ENCODE peak calls at places on chromosomes 2 and 18, in five cellular contexts. One of them, this sample, is unnamed.

GRCh38 chr2:25226827-25227226 is 58.4 kb upstream of the POMC start:
- DNase-seq in GM12878: no peak
- DNase-seq in tibial nerve: no peak
- DNase-seq in right lobe of liver: no peak
- DNase-seq in body of pancreas: no peak
- DNase-seq in this sample: no peak

GRCh38 chr2:231696004-231696367 is 12.3 kb upstream of the PTMA start:
- DNase-seq in GM12878: no peak
- DNase-seq in tibial nerve: peak; percentile 93
- DNase-seq in right lobe of liver: no peak
- DNase-seq in body of pancreas: no peak
- DNase-seq in this sample: no peak

GRCh38 chr2:238967031-238967977 is 119.4 kb downstream of the TWIST2 start:
- DNase-seq in GM12878: no peak
- DNase-seq in tibial nerve: no peak
- DNase-seq in right lobe of liver: no peak
- DNase-seq in body of pancreas: no peak
- DNase-seq in this sample: peak; percentile 28

GRCh38 chr2:65503746-65504145 is 71.3 kb upstream of the SPRED2 start:
- DNase-seq in GM12878: no peak
- DNase-seq in tibial nerve: no peak
- DNase-seq in right lobe of liver: no peak
- DNase-seq in body of pancreas: no peak
- DNase-seq in this sample: no peak

GRCh38 chr2:17539993-17540812 is at the start of gene VSNL1:
- DNase-seq in GM12878: no peak
- DNase-seq in tibial nerve: peak; percentile 39
- DNase-seq in right lobe of liver: peak; percentile 94
- DNase-seq in body of pancreas: peak; percentile 91
- DNase-seq in this sample: peak; percentile 85

GRCh38 chr2:36650031-36650430 is 46.5 kb upstream of the VIT start:
- DNase-seq in GM12878: no peak
- DNase-seq in tibial nerve: no peak
- DNase-seq in right lobe of liver: no peak
- DNase-seq in body of pancreas: no peak
- DNase-seq in this sample: no peak

GRCh38 chr2:120594856-120595685 is 140.6 kb upstream of the GLI2 start:
- DNase-seq in GM12878: no peak
- DNase-seq in tibial nerve: no peak
- DNase-seq in right lobe of liver: peak; percentile 14
- DNase-seq in body of pancreas: no peak
- DNase-seq in this sample: no peak

GRCh38 chr18:53677480-53677879 is 547.0 kb downstream of the MBD2 start:
- DNase-seq in GM12878: no peak
- DNase-seq in tibial nerve: no peak
- DNase-seq in right lobe of liver: no peak
- DNase-seq in body of pancreas: no peak
- DNase-seq in this sample: no peak

GRCh38 chr2:190535586-190535985 is 1.1 kb upstream of the NEMP2 start:
- DNase-seq in GM12878: no peak
- DNase-seq in tibial nerve: no peak
- DNase-seq in right lobe of liver: no peak
- DNase-seq in body of pancreas: no peak
- DNase-seq in this sample: no peak

GRCh38 chr18:51711298-51711889 is 513.9 kb upstream of the MEX3C start:
- DNase-seq in GM12878: no peak
- DNase-seq in tibial nerve: no peak
- DNase-seq in right lobe of liver: no peak
- DNase-seq in body of pancreas: no peak
- DNase-seq in this sample: no peak

GRCh38 chr2:103977681-103978080 is 876.2 kb upstream of the POU3F3 start:
- DNase-seq in GM12878: no peak
- DNase-seq in tibial nerve: no peak
- DNase-seq in right lobe of liver: no peak
- DNase-seq in body of pancreas: no peak
- DNase-seq in this sample: no peak

GRCh38 chr2:191251014-191251413 is 5.8 kb downstream of the MYO1B start:
- DNase-seq in GM12878: no peak
- DNase-seq in tibial nerve: no peak
- DNase-seq in right lobe of liver: no peak
- DNase-seq in body of pancreas: no peak
- DNase-seq in this sample: no peak

GRCh38 chr2:29559608-29560007 is 361.8 kb downstream of the ALK start:
- DNase-seq in GM12878: no peak
- DNase-seq in tibial nerve: no peak
- DNase-seq in right lobe of liver: no peak
- DNase-seq in body of pancreas: no peak
- DNase-seq in this sample: no peak

GRCh38 chr2:184053326-184053725 is 545.0 kb upstream of the ZNF804A start:
- DNase-seq in GM12878: no peak
- DNase-seq in tibial nerve: no peak
- DNase-seq in right lobe of liver: no peak
- DNase-seq in body of pancreas: peak; percentile 29
- DNase-seq in this sample: no peak

GRCh38 chr2:108417254-108417653 is 31.8 kb upstream of the GCC2 start:
- DNase-seq in GM12878: no peak
- DNase-seq in tibial nerve: no peak
- DNase-seq in right lobe of liver: no peak
- DNase-seq in body of pancreas: no peak
- DNase-seq in this sample: no peak

GRCh38 chr2:122590524-122590923 is 835.1 kb downstream of the TSN start:
- DNase-seq in GM12878: no peak
- DNase-seq in tibial nerve: no peak
- DNase-seq in right lobe of liver: no peak
- DNase-seq in body of pancreas: no peak
- DNase-seq in this sample: no peak

GRCh38 chr2:102439065-102439695 is 16.2 kb downstream of the IL18RAP start:
- DNase-seq in GM12878: no peak
- DNase-seq in tibial nerve: no peak
- DNase-seq in right lobe of liver: no peak
- DNase-seq in body of pancreas: no peak
- DNase-seq in this sample: no peak

GRCh38 chr18:15165048-15165447 is 417.1 kb downstream of the ANKRD30B start:
- DNase-seq in GM12878: no peak
- DNase-seq in tibial nerve: no peak
- DNase-seq in right lobe of liver: peak; percentile 36
- DNase-seq in body of pancreas: no peak
- DNase-seq in this sample: no peak

GRCh38 chr18:53698907-53699306 is 525.6 kb downstream of the MBD2 start:
- DNase-seq in GM12878: no peak
- DNase-seq in tibial nerve: no peak
- DNase-seq in right lobe of liver: no peak
- DNase-seq in body of pancreas: no peak
- DNase-seq in this sample: peak; percentile 25

GRCh38 chr18:48263421-48263820 is 145.8 kb downstream of the ZBTB7C start:
- DNase-seq in GM12878: no peak
- DNase-seq in tibial nerve: no peak
- DNase-seq in right lobe of liver: no peak
- DNase-seq in body of pancreas: no peak
- DNase-seq in this sample: no peak

GRCh38 chr18:79598885-79599175 is 80.8 kb upstream of the CTDP1 start:
- DNase-seq in GM12878: no peak
- DNase-seq in tibial nerve: no peak
- DNase-seq in right lobe of liver: peak; percentile 8
- DNase-seq in body of pancreas: no peak
- DNase-seq in this sample: no peak

GRCh38 chr18:49238433-49239042 is 221.9 kb downstream of the DYM start:
- DNase-seq in GM12878: no peak
- DNase-seq in tibial nerve: no peak
- DNase-seq in right lobe of liver: no peak
- DNase-seq in body of pancreas: no peak
- DNase-seq in this sample: no peak

GRCh38 chr2:238719641-238720040 is 128.2 kb upstream of the TWIST2 start:
- DNase-seq in GM12878: no peak
- DNase-seq in tibial nerve: no peak
- DNase-seq in right lobe of liver: peak; percentile 40
- DNase-seq in body of pancreas: no peak
- DNase-seq in this sample: no peak

GRCh38 chr2:173997779-173998178 is 32.6 kb upstream of the SP3 start:
- DNase-seq in GM12878: no peak
- DNase-seq in tibial nerve: peak; percentile 42
- DNase-seq in right lobe of liver: no peak
- DNase-seq in body of pancreas: peak; percentile 39
- DNase-seq in this sample: no peak

GRCh38 chr18:6327895-6328623 is 86.7 kb downstream of the L3MBTL4 start:
- DNase-seq in GM12878: no peak
- DNase-seq in tibial nerve: no peak
- DNase-seq in right lobe of liver: no peak
- DNase-seq in body of pancreas: no peak
- DNase-seq in this sample: no peak

GRCh38 chr18:8367217-8367988 is 241.8 kb upstream of the RAB12 start:
- DNase-seq in GM12878: no peak
- DNase-seq in tibial nerve: no peak
- DNase-seq in right lobe of liver: peak; percentile 68
- DNase-seq in body of pancreas: peak; percentile 53
- DNase-seq in this sample: peak; percentile 69

GRCh38 chr2:113184531-113185230 is 10.9 kb downstream of the PSD4 start:
- DNase-seq in GM12878: no peak
- DNase-seq in tibial nerve: no peak
- DNase-seq in right lobe of liver: peak; percentile 50
- DNase-seq in body of pancreas: no peak
- DNase-seq in this sample: peak; percentile 37
- TF ChIP-seq POLR2A in GM12878: no peak
- TF ChIP-seq POLR2A in tibial nerve: no peak
- TF ChIP-seq POLR2A in right lobe of liver: no peak
- TF ChIP-seq POLR2A in body of pancreas: no peak
- TF ChIP-seq POLR2A in this sample: no peak

DNA sequence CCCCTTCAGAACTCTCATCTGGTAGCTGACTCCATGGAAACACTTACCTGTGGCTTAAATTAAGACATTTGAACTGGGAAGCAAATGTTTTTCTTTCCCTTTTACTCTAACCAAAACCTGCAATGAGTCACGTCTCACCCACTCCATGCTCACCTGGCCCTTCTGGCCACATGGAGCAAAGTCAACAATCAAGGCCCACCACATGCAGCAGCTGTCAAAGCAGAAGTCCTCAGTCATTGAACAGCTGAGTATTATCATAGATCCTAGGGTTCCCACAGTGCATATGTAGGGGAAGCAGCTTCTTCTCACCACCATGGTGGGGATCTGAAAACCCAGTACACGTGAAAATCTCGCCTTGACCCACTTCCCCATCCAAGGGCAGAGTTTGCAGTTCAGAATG is 12.3 kb upstream of the MEP1B start:
- DNase-seq in GM12878: no peak
- DNase-seq in tibial nerve: no peak
- DNase-seq in right lobe of liver: no peak
- DNase-seq in body of pancreas: no peak
- DNase-seq in this sample: no peak
- H3K27ac ChIP-seq in GM12878: no peak overlapping the region
- H3K27ac ChIP-seq in tibial nerve: no peak overlapping the region
- H3K27ac ChIP-seq in right lobe of liver: no peak overlapping the region
- H3K27ac ChIP-seq in body of pancreas: no peak overlapping the region
- H3K27ac ChIP-seq in this sample: no peak overlapping the region

GRCh38 chr2:10449838-10450691 is 1.9 kb upstream of the ODC1 start:
- DNase-seq in GM12878: no peak
- DNase-seq in tibial nerve: no peak
- DNase-seq in right lobe of liver: peak; percentile 80
- DNase-seq in body of pancreas: no peak
- DNase-seq in this sample: no peak
- TF ChIP-seq POLR2A in GM12878: no peak
- TF ChIP-seq POLR2A in tibial nerve: no peak
- TF ChIP-seq POLR2A in right lobe of liver: peak; percentile 95
- TF ChIP-seq POLR2A in body of pancreas: no peak
- TF ChIP-seq POLR2A in this sample: no peak

GRCh38 chr2:45968946-45969584 is 317.6 kb downstream of the PRKCE start:
- DNase-seq in GM12878: no peak
- DNase-seq in tibial nerve: peak; percentile 59
- DNase-seq in right lobe of liver: peak; percentile 92
- DNase-seq in body of pancreas: no peak
- DNase-seq in this sample: no peak

GRCh38 chr2:45964945-45965344 is 313.5 kb downstream of the PRKCE start:
- DNase-seq in GM12878: no peak
- DNase-seq in tibial nerve: no peak
- DNase-seq in right lobe of liver: no peak
- DNase-seq in body of pancreas: no peak
- DNase-seq in this sample: no peak

GRCh38 chr2:45964226-45964841 is 312.9 kb downstream of the PRKCE start:
- DNase-seq in GM12878: no peak
- DNase-seq in tibial nerve: peak; percentile 43
- DNase-seq in right lobe of liver: peak; percentile 64
- DNase-seq in body of pancreas: peak; percentile 36
- DNase-seq in this sample: peak; percentile 82

GRCh38 chr2:45963816-45964215 is 312.3 kb downstream of the PRKCE start:
- DNase-seq in GM12878: no peak
- DNase-seq in tibial nerve: no peak
- DNase-seq in right lobe of liver: no peak
- DNase-seq in body of pancreas: no peak
- DNase-seq in this sample: no peak

DNA sequence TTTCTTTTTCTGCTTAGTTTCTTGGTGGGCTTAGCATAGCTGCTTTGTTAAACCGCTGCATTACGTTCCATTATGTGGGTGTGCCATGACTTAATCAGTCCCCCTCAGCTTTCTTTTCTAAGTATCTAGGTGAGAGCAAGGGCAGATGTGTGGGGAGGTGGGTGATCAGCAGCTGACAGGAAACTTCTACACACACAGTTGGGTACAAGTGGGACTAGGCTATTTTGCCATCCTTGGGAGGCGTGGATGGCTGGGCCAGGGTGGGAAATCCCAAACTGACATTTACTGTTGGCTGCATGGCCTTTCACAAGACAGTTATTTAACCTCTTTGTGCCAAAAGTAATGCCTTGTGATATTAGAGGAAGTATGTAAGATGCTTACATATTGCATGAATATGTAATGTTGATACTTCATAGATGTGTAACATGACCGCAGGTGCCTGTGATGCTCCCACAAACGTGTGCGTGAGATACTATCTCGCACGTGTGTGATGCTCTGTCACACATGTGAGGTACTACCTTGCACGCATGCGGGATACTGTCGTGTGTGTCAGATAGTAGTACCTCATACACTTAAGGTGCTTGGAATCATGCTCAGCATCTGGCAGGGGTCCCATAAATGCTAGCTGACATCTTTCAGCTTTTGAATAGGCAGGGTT is 314.5 kb downstream of the PRKCE start:
- DNase-seq in GM12878: no peak
- DNase-seq in tibial nerve: no peak
- DNase-seq in right lobe of liver: no peak
- DNase-seq in body of pancreas: no peak
- DNase-seq in this sample: no peak
- H3K27ac ChIP-seq in GM12878: no peak overlapping the region
- H3K27ac ChIP-seq in tibial nerve: no peak overlapping the region
- H3K27ac ChIP-seq in right lobe of liver: no peak overlapping the region
- H3K27ac ChIP-seq in body of pancreas: no peak overlapping the region
- H3K27ac ChIP-seq in this sample: no peak overlapping the region

GRCh38 chr2:84904717-84905174 is 710 bp upstream of the TMSB10 start:
- DNase-seq in GM12878: no peak
- DNase-seq in tibial nerve: peak; percentile 83
- DNase-seq in right lobe of liver: peak; percentile 70
- DNase-seq in body of pancreas: peak; percentile 70
- DNase-seq in this sample: peak; percentile 88
- TF ChIP-seq POLR2A in GM12878: no peak
- TF ChIP-seq POLR2A in tibial nerve: peak; percentile 58
- TF ChIP-seq POLR2A in right lobe of liver: no peak
- TF ChIP-seq POLR2A in body of pancreas: peak; percentile 58
- TF ChIP-seq POLR2A in this sample: no peak